ENCODE peak calls at places on chromosomes 12 and 14, in four cellular contexts. U is PC-9, Z is colonic mucosa, V is foreskin fibroblast. P is an unnamed sample.

GRCh38 chr14:34614638-34615037 is 15.3 kb downstream of the SNX6 start:
- DNase-seq in U (no peak), Z (no peak), V (no peak), P (no peak)

GRCh38 chr12:122031342-122032216 is 9.9 kb downstream of the BCL7A start:
- DNase-seq in U (peak; percentile 37), Z (peak; percentile 61), V (no peak), P (no peak)

GRCh38 chr12:2679816-2680675 is 114.7 kb upstream of the FKBP4 start:
- DNase-seq in U (no peak), Z (no peak), V (no peak), P (no peak)

GRCh38 chr12:4271433-4272013 is 2.0 kb upstream of the CCND2 start:
- DNase-seq in U (no peak), Z (no peak), V (no peak), P (no peak)

GRCh38 chr12:42332301-42332894 is 6.4 kb downstream of the PPHLN1 start:
- DNase-seq in U (peak; percentile 8), Z (peak; percentile 30), V (no peak), P (no peak)

GRCh38 chr14:39374846-39375245 is 57.4 kb downstream of the FBXO33 start:
- DNase-seq in U (no peak), Z (no peak), V (peak; percentile 52), P (peak; percentile 45)

GRCh38 chr14:76329951-76330350 is 46.0 kb upstream of the ESRRB start:
- DNase-seq in U (no peak), Z (no peak), V (no peak), P (no peak)

GRCh38 chr14:53848851-53849250 is 107.8 kb downstream of the BMP4 start:
- DNase-seq in U (peak; percentile 20), Z (no peak), V (no peak), P (no peak)

GRCh38 chr14:75295061-75295461 is 16.4 kb downstream of the FOS start:
- DNase-seq in U (peak; percentile 75), Z (peak; percentile 87), V (peak; percentile 74), P (peak; percentile 88)

GRCh38 chr14:68662395-68662794 is 130.5 kb downstream of the ZFP36L1 start:
- DNase-seq in U (no peak), Z (no peak), V (no peak), P (no peak)

GRCh38 chr12:113030875-113031525 is 25.5 kb upstream of the DTX1 start:
- DNase-seq in U (peak; percentile 21), Z (no peak), V (peak; percentile 41), P (no peak)

GRCh38 chr12:53591301-53592206 is 34.6 kb downstream of the ATF7 start:
- DNase-seq in U (no peak), Z (peak; percentile 33), V (peak; percentile 5), P (no peak)

GRCh38 chr12:64029013-64029857 is 184.7 kb downstream of the SRGAP1 start:
- DNase-seq in U (no peak), Z (no peak), V (peak; percentile 21), P (no peak)

GRCh38 chr12:32159925-32160324 is 53.3 kb downstream of the BICD1 start:
- DNase-seq in U (no peak), Z (no peak), V (no peak), P (peak; percentile 48)

GRCh38 chr12:52232916-52233461 is at the start of gene KRT7:
- DNase-seq in U (peak; percentile 95), Z (no peak), V (no peak), P (no peak)

GRCh38 chr12:25689996-25690501 is 137.0 kb upstream of the LMNTD1 start:
- DNase-seq in U (no peak), Z (peak; percentile 28), V (peak; percentile 45), P (no peak)

GRCh38 chr12:75704664-75705063 is 193.3 kb upstream of the KRR1 start:
- DNase-seq in U (no peak), Z (no peak), V (no peak), P (no peak)

GRCh38 chr14:100816286-100816949 is 9.5 kb upstream of the MEG3 start:
- DNase-seq in U (no peak), Z (no peak), V (no peak), P (no peak)

GRCh38 chr14:54568821-54569591 is 2.1 kb downstream of the SAMD4A start:
- DNase-seq in U (no peak), Z (peak; percentile 22), V (no peak), P (no peak)

GRCh38 chr12:80509781-80510556 is 65.9 kb downstream of the PTPRQ start:
- DNase-seq in U (no peak), Z (no peak), V (peak; percentile 76), P (peak; percentile 12)

GRCh38 chr12:112812598-112813406 is 21.3 kb downstream of the RPH3A start:
- DNase-seq in U (no peak), Z (no peak), V (no peak), P (no peak)

GRCh38 chr12:69569236-69569635 is 16.0 kb upstream of the CCT2 start:
- DNase-seq in U (no peak), Z (no peak), V (peak; percentile 65), P (no peak)

GRCh38 chr14:95787941-95788340 is 74.0 kb upstream of the TCL1A start:
- DNase-seq in U (no peak), Z (no peak), V (no peak), P (no peak)

GRCh38 chr12:11877869-11878780 is 192.6 kb upstream of the BCL2L14 start:
- DNase-seq in U (peak; percentile 85), Z (peak; percentile 79), V (peak; percentile 64), P (no peak)

GRCh38 chr12:54304187-54304810 is 3.5 kb upstream of the NFE2 start:
- DNase-seq in U (peak; percentile 79), Z (peak; percentile 74), V (no peak), P (no peak)

GRCh38 chr12:11650697-11651281 is 1.3 kb downstream of the ETV6 start:
- DNase-seq in U (no peak), Z (peak; percentile 49), V (no peak), P (no peak)

DNA sequence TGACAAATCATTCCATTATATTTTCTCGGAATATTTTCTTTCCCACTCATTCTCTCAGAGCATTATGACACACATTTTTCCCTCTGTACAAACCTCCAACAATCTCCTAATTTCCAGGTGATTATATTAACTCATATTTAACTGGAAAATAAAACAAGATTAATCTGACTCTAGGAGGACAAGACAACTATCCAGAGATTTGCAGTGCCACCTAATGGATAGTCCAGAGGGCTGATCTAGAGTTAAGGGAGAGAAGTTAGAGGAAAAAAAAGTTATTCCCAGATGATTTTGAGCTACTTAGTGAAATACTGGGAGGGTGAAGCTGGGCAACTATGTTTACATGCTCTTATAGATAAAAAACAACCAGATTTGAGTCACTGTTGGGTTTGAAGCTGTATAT is 161.7 kb downstream of the ALX1 start:
- DNase-seq in U (no peak), Z (no peak), V (peak; percentile 0), P (no peak)
- TF ChIP-seq CTCF in U (peak; percentile 43), Z (no peak), V (peak; percentile 42), P (peak; percentile 66)

GRCh38 chr12:105980048-105980447 is 158.7 kb downstream of the NUAK1 start:
- DNase-seq in U (no peak), Z (no peak), V (no peak), P (no peak)

GRCh38 chr12:105982022-105982421 is 156.7 kb downstream of the NUAK1 start:
- DNase-seq in U (no peak), Z (no peak), V (no peak), P (no peak)

GRCh38 chr12:105978276-105978675 is 160.5 kb downstream of the NUAK1 start:
- DNase-seq in U (no peak), Z (no peak), V (no peak), P (no peak)

GRCh38 chr12:105978686-105979085 is 160.1 kb downstream of the NUAK1 start:
- DNase-seq in U (no peak), Z (no peak), V (no peak), P (no peak)

GRCh38 chr12:105980533-105980932 is 158.2 kb downstream of the NUAK1 start:
- DNase-seq in U (no peak), Z (no peak), V (no peak), P (no peak)
- H3K4me3 ChIP-seq in U (no peak overlapping the region), Z (no peak overlapping the region), V (no peak overlapping the region), P (no peak overlapping the region)

DNA sequence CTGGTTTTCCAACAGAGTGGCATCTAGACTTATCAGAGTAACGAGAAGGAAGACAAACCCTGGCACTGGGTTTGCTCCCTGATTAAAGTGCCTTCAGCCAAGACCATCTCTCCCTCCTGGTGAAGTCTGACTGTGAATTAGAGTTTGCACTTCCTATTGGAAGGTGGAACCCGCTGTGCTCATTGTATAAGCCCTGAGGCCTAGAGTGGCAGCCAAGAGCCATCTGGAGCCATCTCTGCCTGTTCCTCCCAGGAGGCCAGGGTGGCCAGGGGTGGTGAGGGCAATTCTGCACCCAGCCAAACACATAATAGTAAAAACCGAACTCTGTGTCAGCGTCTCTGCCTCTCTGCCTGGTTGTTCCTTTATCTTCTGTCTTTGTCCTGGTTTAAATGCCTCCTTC is 25.0 kb downstream of the MFAP5 start:
- DNase-seq in U (no peak), Z (no peak), V (no peak), P (no peak)
- TF ChIP-seq CTCF in U (no peak), Z (no peak), V (no peak), P (no peak)

GRCh38 chr14:93953263-93953662 is 23.1 kb downstream of the ASB2 start:
- DNase-seq in U (no peak), Z (no peak), V (no peak), P (no peak)
- H3K4me3 ChIP-seq in U (no peak overlapping the region), Z (no peak overlapping the region), V (no peak overlapping the region), P (no peak overlapping the region)